ENCODE peak calls at places on chromosomes 5 and 9, in seven cellular contexts. One of them, this sample, is unnamed.

GRCh38 chr9:98774746-98775145 is 21.6 kb downstream of the ANKS6 start:
- DNase-seq in stimulated activated CD8-positive, alpha-beta memory T cell treated with anti-CD3 and anti-CD28 coated beads, Interleukin-7, amount 100 ng/mL, for 24 hours: peak; percentile 10
- DNase-seq in breast epithelium: no peak
- DNase-seq in HT-29: peak; percentile 39
- DNase-seq in D341Med: peak; percentile 62
- DNase-seq in D721Med: no peak
- DNase-seq in HFFc6: no peak
- DNase-seq in this sample: no peak

GRCh38 chr9:86122309-86122708 is 23.0 kb upstream of the GOLM1 start:
- DNase-seq in D341Med: no peak
- DNase-seq in HFFc6: no peak
- DNase-seq in D721Med: no peak
- DNase-seq in stimulated activated CD8-positive, alpha-beta memory T cell treated with anti-CD3 and anti-CD28 coated beads, Interleukin-7, amount 100 ng/mL, for 24 hours: no peak
- DNase-seq in breast epithelium: no peak
- DNase-seq in HT-29: peak; percentile 51
- DNase-seq in this sample: no peak

GRCh38 chr5:79077680-79078365 is 8.3 kb downstream of the BHMT2 start:
- DNase-seq in D721Med: no peak
- DNase-seq in HFFc6: no peak
- DNase-seq in stimulated activated CD8-positive, alpha-beta memory T cell treated with anti-CD3 and anti-CD28 coated beads, Interleukin-7, amount 100 ng/mL, for 24 hours: no peak
- DNase-seq in breast epithelium: no peak
- DNase-seq in HT-29: no peak
- DNase-seq in D341Med: no peak
- DNase-seq in this sample: no peak

GRCh38 chr5:36150676-36151433 is 832 bp downstream of the LMBRD2 start:
- DNase-seq in breast epithelium: no peak
- DNase-seq in D721Med: no peak
- DNase-seq in D341Med: peak; percentile 34
- DNase-seq in HFFc6: peak; percentile 56
- DNase-seq in HT-29: peak; percentile 60
- DNase-seq in stimulated activated CD8-positive, alpha-beta memory T cell treated with anti-CD3 and anti-CD28 coated beads, Interleukin-7, amount 100 ng/mL, for 24 hours: peak; percentile 33
- DNase-seq in this sample: no peak

GRCh38 chr5:146047396-146047795 is 58.0 kb downstream of the PLAC8L1 start:
- DNase-seq in HFFc6: no peak
- DNase-seq in D721Med: no peak
- DNase-seq in stimulated activated CD8-positive, alpha-beta memory T cell treated with anti-CD3 and anti-CD28 coated beads, Interleukin-7, amount 100 ng/mL, for 24 hours: no peak
- DNase-seq in HT-29: peak; percentile 89
- DNase-seq in D341Med: peak; percentile 42
- DNase-seq in breast epithelium: no peak
- DNase-seq in this sample: no peak

GRCh38 chr5:130871346-130872086 is 293.5 kb downstream of the HINT1 start:
- DNase-seq in HT-29: peak; percentile 72
- DNase-seq in HFFc6: no peak
- DNase-seq in stimulated activated CD8-positive, alpha-beta memory T cell treated with anti-CD3 and anti-CD28 coated beads, Interleukin-7, amount 100 ng/mL, for 24 hours: no peak
- DNase-seq in D341Med: peak; percentile 60
- DNase-seq in D721Med: no peak
- DNase-seq in breast epithelium: no peak
- DNase-seq in this sample: no peak

GRCh38 chr5:50653946-50654345 is 12.5 kb upstream of the PARP8 start:
- DNase-seq in D341Med: no peak
- DNase-seq in HT-29: no peak
- DNase-seq in D721Med: no peak
- DNase-seq in stimulated activated CD8-positive, alpha-beta memory T cell treated with anti-CD3 and anti-CD28 coated beads, Interleukin-7, amount 100 ng/mL, for 24 hours: no peak
- DNase-seq in breast epithelium: no peak
- DNase-seq in HFFc6: no peak
- DNase-seq in this sample: no peak

GRCh38 chr9:34328500-34328982 is 527 bp downstream of the KIF24 start:
- DNase-seq in HT-29: no peak
- DNase-seq in stimulated activated CD8-positive, alpha-beta memory T cell treated with anti-CD3 and anti-CD28 coated beads, Interleukin-7, amount 100 ng/mL, for 24 hours: no peak
- DNase-seq in D341Med: peak; percentile 54
- DNase-seq in HFFc6: no peak
- DNase-seq in breast epithelium: no peak
- DNase-seq in D721Med: no peak
- DNase-seq in this sample: peak; percentile 38

GRCh38 chr9:98968596-98969337 is 25.1 kb downstream of the COL15A1 start:
- DNase-seq in HFFc6: no peak
- DNase-seq in D341Med: no peak
- DNase-seq in breast epithelium: no peak
- DNase-seq in D721Med: no peak
- DNase-seq in HT-29: no peak
- DNase-seq in stimulated activated CD8-positive, alpha-beta memory T cell treated with anti-CD3 and anti-CD28 coated beads, Interleukin-7, amount 100 ng/mL, for 24 hours: no peak
- DNase-seq in this sample: no peak

GRCh38 chr9:35686222-35687203 is 3.2 kb downstream of the TPM2 start:
- DNase-seq in stimulated activated CD8-positive, alpha-beta memory T cell treated with anti-CD3 and anti-CD28 coated beads, Interleukin-7, amount 100 ng/mL, for 24 hours: no peak
- DNase-seq in HT-29: no peak
- DNase-seq in D721Med: no peak
- DNase-seq in breast epithelium: no peak
- DNase-seq in HFFc6: peak; percentile 34
- DNase-seq in D341Med: no peak
- DNase-seq in this sample: no peak

GRCh38 chr5:1647580-1647979 is 123.8 kb upstream of the LPCAT1 start:
- DNase-seq in HFFc6: no peak
- DNase-seq in D341Med: no peak
- DNase-seq in D721Med: no peak
- DNase-seq in stimulated activated CD8-positive, alpha-beta memory T cell treated with anti-CD3 and anti-CD28 coated beads, Interleukin-7, amount 100 ng/mL, for 24 hours: no peak
- DNase-seq in breast epithelium: no peak
- DNase-seq in HT-29: no peak
- DNase-seq in this sample: no peak

GRCh38 chr5:38468202-38468656 is 88.2 kb downstream of the LIFR start:
- DNase-seq in HFFc6: peak; percentile 89
- DNase-seq in HT-29: no peak
- DNase-seq in D721Med: no peak
- DNase-seq in D341Med: no peak
- DNase-seq in stimulated activated CD8-positive, alpha-beta memory T cell treated with anti-CD3 and anti-CD28 coated beads, Interleukin-7, amount 100 ng/mL, for 24 hours: no peak
- DNase-seq in breast epithelium: no peak
- DNase-seq in this sample: no peak

GRCh38 chr5:34889394-34889793 is 25.9 kb downstream of the RAD1 start:
- DNase-seq in HFFc6: no peak
- DNase-seq in D721Med: no peak
- DNase-seq in stimulated activated CD8-positive, alpha-beta memory T cell treated with anti-CD3 and anti-CD28 coated beads, Interleukin-7, amount 100 ng/mL, for 24 hours: no peak
- DNase-seq in breast epithelium: no peak
- DNase-seq in HT-29: no peak
- DNase-seq in D341Med: no peak
- DNase-seq in this sample: no peak

GRCh38 chr5:179261301-179262125 is 83.7 kb downstream of the ADAMTS2 start:
- DNase-seq in HT-29: peak; percentile 12
- DNase-seq in stimulated activated CD8-positive, alpha-beta memory T cell treated with anti-CD3 and anti-CD28 coated beads, Interleukin-7, amount 100 ng/mL, for 24 hours: no peak
- DNase-seq in D721Med: peak; percentile 74
- DNase-seq in HFFc6: no peak
- DNase-seq in D341Med: peak; percentile 75
- DNase-seq in breast epithelium: peak; percentile 35
- DNase-seq in this sample: no peak

GRCh38 chr5:172830876-172831662 is 3.0 kb upstream of the ERGIC1 start:
- DNase-seq in D721Med: no peak
- DNase-seq in D341Med: no peak
- DNase-seq in HT-29: no peak
- DNase-seq in HFFc6: peak; percentile 69
- DNase-seq in breast epithelium: no peak
- DNase-seq in stimulated activated CD8-positive, alpha-beta memory T cell treated with anti-CD3 and anti-CD28 coated beads, Interleukin-7, amount 100 ng/mL, for 24 hours: no peak
- DNase-seq in this sample: no peak

GRCh38 chr5:145540375-145540774 is 294.8 kb downstream of the PRELID2 start:
- DNase-seq in HT-29: no peak
- DNase-seq in stimulated activated CD8-positive, alpha-beta memory T cell treated with anti-CD3 and anti-CD28 coated beads, Interleukin-7, amount 100 ng/mL, for 24 hours: no peak
- DNase-seq in D341Med: no peak
- DNase-seq in HFFc6: no peak
- DNase-seq in D721Med: no peak
- DNase-seq in breast epithelium: no peak
- DNase-seq in this sample: no peak

GRCh38 chr9:136696502-136696901 is 9.2 kb upstream of the AGPAT2 start:
- DNase-seq in D721Med: no peak
- DNase-seq in D341Med: no peak
- DNase-seq in stimulated activated CD8-positive, alpha-beta memory T cell treated with anti-CD3 and anti-CD28 coated beads, Interleukin-7, amount 100 ng/mL, for 24 hours: no peak
- DNase-seq in HFFc6: no peak
- DNase-seq in breast epithelium: no peak
- DNase-seq in HT-29: no peak
- DNase-seq in this sample: no peak

GRCh38 chr5:149860801-149861322 is 83.7 kb downstream of the PDE6A start:
- DNase-seq in D341Med: no peak
- DNase-seq in HFFc6: no peak
- DNase-seq in HT-29: no peak
- DNase-seq in D721Med: no peak
- DNase-seq in breast epithelium: no peak
- DNase-seq in stimulated activated CD8-positive, alpha-beta memory T cell treated with anti-CD3 and anti-CD28 coated beads, Interleukin-7, amount 100 ng/mL, for 24 hours: no peak
- DNase-seq in this sample: no peak

GRCh38 chr9:111099199-111100005 is 61.1 kb upstream of the LPAR1 start:
- DNase-seq in D721Med: no peak
- DNase-seq in stimulated activated CD8-positive, alpha-beta memory T cell treated with anti-CD3 and anti-CD28 coated beads, Interleukin-7, amount 100 ng/mL, for 24 hours: no peak
- DNase-seq in D341Med: peak; percentile 63
- DNase-seq in HT-29: no peak
- DNase-seq in breast epithelium: no peak
- DNase-seq in HFFc6: no peak
- DNase-seq in this sample: no peak

GRCh38 chr5:30368064-30368463 is 825.4 kb upstream of the CDH6 start:
- DNase-seq in stimulated activated CD8-positive, alpha-beta memory T cell treated with anti-CD3 and anti-CD28 coated beads, Interleukin-7, amount 100 ng/mL, for 24 hours: no peak
- DNase-seq in HFFc6: no peak
- DNase-seq in D721Med: no peak
- DNase-seq in D341Med: no peak
- DNase-seq in breast epithelium: no peak
- DNase-seq in HT-29: no peak
- DNase-seq in this sample: no peak

GRCh38 chr5:9557696-9558095 is 11.8 kb upstream of the SEMA5A start:
- DNase-seq in D721Med: no peak
- DNase-seq in breast epithelium: no peak
- DNase-seq in HT-29: no peak
- DNase-seq in D341Med: no peak
- DNase-seq in stimulated activated CD8-positive, alpha-beta memory T cell treated with anti-CD3 and anti-CD28 coated beads, Interleukin-7, amount 100 ng/mL, for 24 hours: no peak
- DNase-seq in HFFc6: peak; percentile 48
- DNase-seq in this sample: no peak

GRCh38 chr9:5052858-5053257 is 67.8 kb downstream of the JAK2 start:
- DNase-seq in HT-29: no peak
- DNase-seq in breast epithelium: no peak
- DNase-seq in stimulated activated CD8-positive, alpha-beta memory T cell treated with anti-CD3 and anti-CD28 coated beads, Interleukin-7, amount 100 ng/mL, for 24 hours: no peak
- DNase-seq in HFFc6: peak; percentile 2
- DNase-seq in D341Med: no peak
- DNase-seq in D721Med: no peak
- DNase-seq in this sample: no peak

GRCh38 chr5:86337667-86338460 is 279.9 kb upstream of the COX7C start:
- DNase-seq in stimulated activated CD8-positive, alpha-beta memory T cell treated with anti-CD3 and anti-CD28 coated beads, Interleukin-7, amount 100 ng/mL, for 24 hours: no peak
- DNase-seq in HFFc6: no peak
- DNase-seq in HT-29: no peak
- DNase-seq in D341Med: no peak
- DNase-seq in breast epithelium: no peak
- DNase-seq in D721Med: no peak
- DNase-seq in this sample: no peak

GRCh38 chr5:42656661-42657035 is 100.0 kb upstream of the CCDC152 start:
- DNase-seq in D721Med: no peak
- DNase-seq in D341Med: no peak
- DNase-seq in breast epithelium: no peak
- DNase-seq in HT-29: peak; percentile 4
- DNase-seq in stimulated activated CD8-positive, alpha-beta memory T cell treated with anti-CD3 and anti-CD28 coated beads, Interleukin-7, amount 100 ng/mL, for 24 hours: no peak
- DNase-seq in HFFc6: no peak
- DNase-seq in this sample: no peak

GRCh38 chr9:91273853-91274552 is 87.7 kb downstream of the AUH start:
- DNase-seq in HT-29: no peak
- DNase-seq in breast epithelium: no peak
- DNase-seq in D341Med: no peak
- DNase-seq in HFFc6: peak; percentile 29
- DNase-seq in D721Med: no peak
- DNase-seq in stimulated activated CD8-positive, alpha-beta memory T cell treated with anti-CD3 and anti-CD28 coated beads, Interleukin-7, amount 100 ng/mL, for 24 hours: no peak
- DNase-seq in this sample: peak; percentile 38